ENCODE peak calls at places on chromosome 10, in nine cellular contexts. O is neural crest cell, F is pulmonary artery endothelial cell, R is HCEC 1CT, N is heart left ventricle, K is choroid plexus epithelial cell, M is iris pigment epithelial cell, Z is WERI-Rb-1, G is C1 segment of cervical spinal cord. L is an unnamed sample.
A peak's percentile ranks its signal among the peaks of the same experiment; 100 is the strongest.

GRCh38 chr10:28879875-28880381 is 202.6 kb downstream of the BAMBI start:
- DNase-seq in K (no peak), N (peak; percentile 30), M (no peak), O (no peak), Z (no peak), F (no peak), R (no peak), G (no peak), L (no peak)

GRCh38 chr10:101297901-101298451 is 56.0 kb upstream of the BTRC start:
- DNase-seq in F (no peak), N (peak; percentile 26), M (peak; percentile 56), R (peak; percentile 49), K (peak; percentile 70), G (peak; percentile 19), Z (peak; percentile 91), O (peak; percentile 87), L (peak; percentile 39)

GRCh38 chr10:52308251-52309031 is 5.6 kb upstream of the DKK1 start:
- DNase-seq in K (peak; percentile 91), M (peak; percentile 87), R (peak; percentile 74), G (no peak), Z (peak; percentile 50), F (peak; percentile 60), O (peak; percentile 65), N (peak; percentile 52), L (peak; percentile 78)

GRCh38 chr10:122464575-122464974 is 3.2 kb downstream of the HTRA1 start:
- DNase-seq in R (no peak), M (no peak), G (peak; percentile 33), F (no peak), O (no peak), K (no peak), Z (no peak), N (no peak), L (no peak)

GRCh38 chr10:101569465-101569837 is 18.6 kb downstream of the POLL start:
- DNase-seq in R (no peak), M (no peak), O (no peak), G (no peak), F (no peak), N (no peak), K (no peak), Z (no peak), L (no peak)

GRCh38 chr10:10198388-10198787 is 819.3 kb upstream of the CELF2 start:
- DNase-seq in F (no peak), G (no peak), K (no peak), M (no peak), Z (no peak), R (no peak), N (no peak), O (no peak), L (no peak)

GRCh38 chr10:104638861-104639594 is 2.1 kb upstream of the SORCS3 start:
- DNase-seq in N (no peak), Z (peak; percentile 46), F (no peak), K (no peak), M (no peak), O (peak; percentile 61), R (no peak), G (no peak), L (no peak)

GRCh38 chr10:123995082-123995460 is 98.3 kb downstream of the CHST15 start:
- DNase-seq in M (no peak), R (no peak), F (no peak), K (no peak), Z (no peak), G (no peak), N (no peak), O (no peak), L (peak; percentile 2)

GRCh38 chr10:13987472-13987871 is 343.3 kb downstream of the FRMD4A start:
- DNase-seq in O (no peak), M (peak; percentile 81), R (peak; percentile 82), K (peak; percentile 78), F (no peak), Z (no peak), G (no peak), N (no peak), L (peak; percentile 91)

GRCh38 chr10:63761243-63761642 is 240.0 kb downstream of the REEP3 start:
- DNase-seq in O (no peak), G (no peak), F (no peak), Z (no peak), N (no peak), M (no peak), K (no peak), R (no peak), L (no peak)

GRCh38 chr10:42962120-42962901 is 114.6 kb upstream of the RET start:
- DNase-seq in Z (no peak), N (peak; percentile 52), G (no peak), F (no peak), M (no peak), R (no peak), K (peak; percentile 5), O (no peak), L (no peak)

GRCh38 chr10:80407836-80408197 is 534 bp upstream of the PRXL2A start:
- DNase-seq in R (no peak), N (no peak), G (no peak), F (no peak), Z (peak; percentile 65), O (peak; percentile 22), M (no peak), K (no peak), L (no peak)

GRCh38 chr10:127424594-127425264 is 124.4 kb upstream of the NPS start:
- DNase-seq in Z (no peak), G (no peak), F (no peak), M (no peak), O (no peak), K (peak; percentile 12), R (no peak), N (no peak), L (peak; percentile 51)

GRCh38 chr10:6497524-6498140 is 82.4 kb downstream of the PRKCQ start:
- DNase-seq in M (no peak), R (no peak), O (no peak), K (no peak), Z (no peak), G (no peak), N (no peak), F (no peak), L (no peak)

GRCh38 chr10:10362780-10363179 is 654.9 kb upstream of the CELF2 start:
- DNase-seq in M (no peak), G (no peak), K (no peak), F (no peak), R (no peak), Z (no peak), N (no peak), O (no peak), L (no peak)

GRCh38 chr10:10782603-10783002 is 235.1 kb upstream of the CELF2 start:
- DNase-seq in G (no peak), M (peak; percentile 83), R (peak; percentile 53), N (no peak), O (no peak), K (peak; percentile 77), Z (no peak), F (no peak), L (peak; percentile 79)

GRCh38 chr10:88557659-88558058 is 25.5 kb downstream of the RNLS start:
- DNase-seq in Z (no peak), M (peak; percentile 68), O (no peak), K (no peak), F (no peak), G (no peak), R (peak; percentile 66), N (no peak), L (peak; percentile 81)

GRCh38 chr10:103750836-103751235 is 104.5 kb downstream of the SH3PXD2A start:
- DNase-seq in K (no peak), O (no peak), R (no peak), M (no peak), G (no peak), Z (no peak), F (no peak), N (no peak), L (no peak)

GRCh38 chr10:65555192-65555591 is 1370.6 kb upstream of the LRRTM3 start:
- DNase-seq in M (no peak), R (no peak), K (no peak), G (no peak), Z (no peak), N (no peak), O (no peak), F (no peak), L (no peak)

GRCh38 chr10:112441520-112441919 is 5.2 kb downstream of the ZDHHC6 start:
- DNase-seq in F (no peak), G (no peak), M (no peak), K (no peak), R (no peak), N (no peak), O (no peak), Z (no peak), L (no peak)

GRCh38 chr10:4775808-4776207 is 50.2 kb upstream of the AKR1E2 start:
- DNase-seq in M (peak; percentile 76), F (no peak), G (no peak), N (no peak), O (no peak), Z (no peak), K (peak; percentile 47), R (peak; percentile 82), L (peak; percentile 54)

GRCh38 chr10:43123361-43124093 is 14.7 kb upstream of the CSGALNACT2 start:
- DNase-seq in R (no peak), Z (peak; percentile 3), M (no peak), O (no peak), G (no peak), N (peak; percentile 7), K (no peak), F (no peak), L (no peak)

GRCh38 chr10:101227765-101228681 is 1.2 kb downstream of the LBX1 start:
- DNase-seq in R (no peak), G (no peak), Z (peak; percentile 60), K (no peak), M (no peak), O (no peak), F (no peak), N (no peak), L (no peak)

GRCh38 chr10:116685807-116686206 is 56.6 kb downstream of the HSPA12A start:
- DNase-seq in O (no peak), F (no peak), Z (no peak), N (no peak), K (no peak), R (no peak), M (no peak), G (no peak), L (no peak)

GRCh38 chr10:84551437-84552120 is 223.2 kb downstream of the CCSER2 start:
- DNase-seq in Z (no peak), R (no peak), N (no peak), G (no peak), F (no peak), M (no peak), O (no peak), K (no peak), L (no peak)

GRCh38 chr10:113020838-113021237 is 70.8 kb downstream of the TCF7L2 start:
- DNase-seq in R (no peak), K (no peak), N (no peak), Z (no peak), F (no peak), G (no peak), M (no peak), O (no peak), L (no peak)

GRCh38 chr10:17453377-17454091 is 861 bp downstream of the ST8SIA6 start:
- DNase-seq in Z (peak; percentile 17), G (no peak), K (peak; percentile 25), F (no peak), R (peak; percentile 3), M (peak; percentile 37), N (peak; percentile 31), O (peak; percentile 16), L (no peak)

GRCh38 chr10:26367771-26368170 is 70.4 kb upstream of the APBB1IP start:
- DNase-seq in O (peak; percentile 61), K (peak; percentile 1), Z (no peak), R (no peak), N (no peak), G (no peak), M (peak; percentile 16), F (no peak), L (no peak)

GRCh38 chr10:91596821-91597396 is 36.0 kb downstream of the PPP1R3C start:
- DNase-seq in G (no peak), F (no peak), R (peak; percentile 70), M (peak; percentile 90), K (peak; percentile 88), O (no peak), N (no peak), Z (no peak), L (peak; percentile 85)

GRCh38 chr10:26890956-26891355 is 30.2 kb upstream of the ABI1 start:
- DNase-seq in N (no peak), O (peak; percentile 61), K (peak; percentile 89), R (peak; percentile 32), F (peak; percentile 45), Z (peak; percentile 62), G (no peak), M (peak; percentile 83), L (peak; percentile 66)

GRCh38 chr10:52443419-52444388 is 129.6 kb downstream of the DKK1 start:
- DNase-seq in G (no peak), R (peak; percentile 91), F (peak; percentile 49), Z (no peak), K (peak; percentile 91), O (no peak), N (no peak), M (peak; percentile 92), L (peak; percentile 87)